ENCODE peak calls at places on chromosomes 3 and 15, in ten cellular contexts. F, W, E, L, C, S, Q, V, A and T are unnamed samples. For H3K4me1, the result is how much of the 10 kb centered on the place peaks cover.

GRCh38 chr3:160003520-160004128 is 15.0 kb downstream of the IL12A start:
- DNase-seq in C (peak), V (peak), Q (peak), L (peak), S (no peak), A (no peak), E (peak), W (peak), F (peak), T (no peak)

GRCh38 chr15:80550219-80550909 is 144.7 kb upstream of the ABHD17C start:
- DNase-seq in A (no peak), V (peak), Q (no peak), E (no peak), S (no peak), L (no peak), C (peak), W (no peak), F (no peak), T (no peak)

GRCh38 chr3:175898194-175898593 is 1039.1 kb downstream of the NAALADL2 start:
- DNase-seq in Q (no peak), W (no peak), V (no peak), S (no peak), A (no peak), L (no peak), E (no peak), F (no peak), C (no peak), T (no peak)

GRCh38 chr3:172040976-172041963 is 1.9 kb downstream of the FNDC3B start:
- DNase-seq in C (peak), L (peak), W (no peak), E (peak), S (no peak), V (peak), Q (peak), A (peak), F (no peak), T (no peak)

GRCh38 chr3:52685285-52685704 is 418 bp downstream of the PBRM1 start:
- DNase-seq in W (peak), A (no peak), S (peak), C (no peak), F (peak), L (peak), Q (peak), E (peak), V (no peak), T (peak)

GRCh38 chr3:29128004-29128403 is 152.9 kb upstream of the RBMS3 start:
- DNase-seq in C (no peak), S (no peak), F (no peak), A (no peak), W (no peak), Q (no peak), V (peak), L (no peak), E (no peak), T (no peak)

GRCh38 chr3:128971421-128971820 is 22.5 kb downstream of the CFAP92 start:
- DNase-seq in L (no peak), W (peak), A (no peak), C (peak), V (peak), S (no peak), F (no peak), E (no peak), Q (peak), T (no peak)

GRCh38 chr3:42097166-42097946 is 6.2 kb downstream of the TRAK1 start:
- DNase-seq in Q (no peak), V (peak), A (no peak), C (peak), W (no peak), E (no peak), F (no peak), S (no peak), L (no peak), T (no peak)

GRCh38 chr3:73365756-73366397 is 258.9 kb downstream of the PDZRN3 start:
- DNase-seq in F (no peak), C (peak), L (no peak), E (peak), V (peak), A (peak), S (no peak), Q (peak), W (peak), T (no peak)

GRCh38 chr3:52939600-52939999 is 42.3 kb upstream of the STIMATE start:
- DNase-seq in F (no peak), Q (no peak), A (no peak), V (no peak), S (no peak), L (no peak), W (no peak), C (no peak), E (no peak), T (no peak)

GRCh38 chr15:48937886-48938285 is 25.8 kb downstream of the SHC4 start:
- DNase-seq in C (no peak), V (no peak), F (no peak), Q (no peak), L (no peak), A (no peak), W (no peak), E (no peak), S (no peak), T (no peak)

GRCh38 chr3:35448681-35449080 is 190.6 kb upstream of the ARPP21 start:
- DNase-seq in L (no peak), A (no peak), E (no peak), V (no peak), Q (no peak), C (no peak), W (no peak), S (no peak), F (no peak), T (no peak)

GRCh38 chr3:127706785-127707351 is 34.1 kb downstream of the ABTB1 start:
- DNase-seq in W (no peak), F (no peak), C (no peak), Q (no peak), E (no peak), L (no peak), V (no peak), A (no peak), S (no peak), T (no peak)

GRCh38 chr3:127134466-127134865 is 58.5 kb upstream of the PRR23E start:
- DNase-seq in A (no peak), C (no peak), V (no peak), W (no peak), L (no peak), E (no peak), F (no peak), S (no peak), Q (no peak), T (no peak)

GRCh38 chr3:29922990-29923746 is 642.3 kb downstream of the RBMS3 start:
- DNase-seq in E (peak), C (peak), W (peak), A (no peak), F (peak), Q (peak), S (no peak), V (peak), L (no peak), T (no peak)

GRCh38 chr3:126663750-126664149 is 8.8 kb upstream of the TXNRD3 start:
- DNase-seq in A (no peak), L (no peak), F (no peak), W (no peak), V (no peak), C (no peak), Q (no peak), E (no peak), S (no peak), T (no peak)

GRCh38 chr15:70344666-70345065 is 246.9 kb upstream of the TLE3 start:
- DNase-seq in E (no peak), W (no peak), F (no peak), S (no peak), C (no peak), L (peak), Q (no peak), V (no peak), A (no peak), T (no peak)

GRCh38 chr3:142768338-142768737 is 44.5 kb downstream of the TRPC1 start:
- DNase-seq in F (no peak), V (no peak), S (no peak), A (no peak), C (no peak), W (no peak), L (no peak), E (no peak), Q (no peak), T (no peak)

GRCh38 chr3:112333386-112334334 is 704 bp downstream of the CD200 start:
- DNase-seq in L (no peak), C (peak), F (no peak), V (peak), S (no peak), Q (peak), A (peak), W (peak), E (no peak), T (no peak)

GRCh38 chr3:167913218-167913902 is 177.8 kb downstream of the SERPINI1 start:
- DNase-seq in W (no peak), C (peak), S (no peak), E (peak), F (peak), V (peak), Q (no peak), L (no peak), A (no peak), T (no peak)

GRCh38 chr15:70558406-70559222 is 204.7 kb downstream of the UACA start:
- DNase-seq in V (no peak), E (no peak), F (no peak), Q (no peak), L (no peak), A (no peak), C (no peak), W (no peak), S (no peak), T (no peak)

GRCh38 chr3:130849111-130849552 is 44.8 kb upstream of the ATP2C1 start:
- DNase-seq in W (peak), V (no peak), L (peak), C (no peak), S (no peak), A (no peak), E (no peak), F (no peak), Q (peak), T (no peak)

GRCh38 chr3:177478170-177478859 is 281.0 kb upstream of the TBL1XR1 start:
- DNase-seq in L (peak), W (no peak), Q (no peak), A (no peak), F (peak), V (peak), C (peak), S (no peak), E (peak), T (no peak)

GRCh38 chr3:108042300-108042699 is 48.5 kb downstream of the CD47 start:
- DNase-seq in Q (no peak), E (no peak), W (no peak), V (no peak), F (no peak), A (no peak), S (no peak), C (no peak), L (no peak), T (no peak)

GRCh38 chr15:59622289-59622688 is 10.7 kb downstream of the GCNT3 start:
- DNase-seq in A (peak), S (no peak), Q (peak), C (peak), W (no peak), L (peak), V (peak), E (no peak), F (peak), T (no peak)

GRCh38 chr15:34853001-34853758 is 57.8 kb upstream of the ACTC1 start:
- DNase-seq in S (no peak), A (no peak), W (no peak), V (peak), C (peak), Q (no peak), E (no peak), F (no peak), L (no peak), T (no peak)

GRCh38 chr3:159917141-159917540 is 71.5 kb upstream of the IL12A start:
- DNase-seq in A (no peak), C (no peak), W (no peak), F (no peak), E (no peak), L (no peak), Q (no peak), V (no peak), S (no peak), T (no peak)

GRCh38 chr3:136279092-136279491 is 29.0 kb downstream of the PCCB start:
- DNase-seq in Q (no peak), F (no peak), L (no peak), A (no peak), V (no peak), S (no peak), W (no peak), C (no peak), E (no peak), T (no peak)

GRCh38 chr3:4719011-4719649 is 226.0 kb downstream of the ITPR1 start:
- DNase-seq in L (no peak), Q (no peak), A (peak), W (no peak), C (no peak), S (no peak), F (no peak), V (no peak), E (no peak), T (no peak)

GRCh38 chr3:140753865-140754754 is 76.2 kb downstream of the TRIM42 start:
- DNase-seq in Q (no peak), E (no peak), L (no peak), V (no peak), A (no peak), F (no peak), W (no peak), C (no peak), S (no peak), T (no peak)

GRCh38 chr3:126925411-126926171 is 57.3 kb upstream of the PLXNA1 start:
- DNase-seq in S (no peak), V (peak), A (no peak), W (no peak), Q (no peak), E (no peak), F (no peak), C (no peak), L (no peak), T (no peak)

GRCh38 chr15:38202356-38202755 is 50.3 kb upstream of the SPRED1 start:
- DNase-seq in E (no peak), F (no peak), Q (no peak), C (peak), L (no peak), W (no peak), S (no peak), V (no peak), A (no peak), T (no peak)

GRCh38 chr3:31442755-31443154 is 90.0 kb upstream of the STT3B start:
- DNase-seq in E (no peak), L (no peak), C (no peak), F (no peak), V (no peak), S (no peak), Q (no peak), A (no peak), W (no peak), T (no peak)

GRCh38 chr15:29401644-29402043 is 132.0 kb upstream of the NSMCE3 start:
- DNase-seq in L (no peak), E (no peak), S (no peak), F (no peak), V (no peak), W (no peak), C (no peak), A (no peak), Q (peak), T (no peak)

GRCh38 chr3:23940775-23941174 is 4.3 kb upstream of the NR1D2 start:
- DNase-seq in A (no peak), S (no peak), C (no peak), W (no peak), L (no peak), V (no peak), F (no peak), E (no peak), Q (no peak), T (no peak)

GRCh38 chr3:119870512-119870911 is 88.6 kb downstream of the NR1I2 start:
- DNase-seq in E (no peak), W (no peak), V (no peak), F (no peak), Q (no peak), L (no peak), A (no peak), C (no peak), S (no peak), T (no peak)

GRCh38 chr3:70273492-70273891 is 38.9 kb downstream of the MDFIC2 start:
- DNase-seq in C (peak), W (no peak), S (no peak), F (no peak), V (no peak), Q (peak), L (no peak), E (no peak), A (no peak), T (no peak)

GRCh38 chr3:88031543-88032148 is 27.2 kb downstream of the CGGBP1 start:
- DNase-seq in Q (peak), L (no peak), F (no peak), W (no peak), A (no peak), S (peak), V (peak), C (peak), E (no peak), T (no peak)

GRCh38 chr3:39478226-39478625 is 10.7 kb downstream of the MOBP start:
- DNase-seq in Q (no peak), F (no peak), E (no peak), A (no peak), C (no peak), L (no peak), W (no peak), S (no peak), V (no peak), T (no peak)
- H3K4me1 ChIP-seq in Q (under half), F (under half), E (under half), A (under half), C (under half), L (under half), W (under half), S (under half), V (under half), T (under half)

GRCh38 chr3:183262979-183263378 is 9.9 kb downstream of the B3GNT5 start:
- DNase-seq in E (no peak), C (no peak), Q (no peak), W (no peak), F (no peak), L (no peak), V (no peak), A (no peak), S (no peak), T (no peak)

GRCh38 chr3:183265713-183266417 is 12.8 kb downstream of the B3GNT5 start:
- DNase-seq in C (peak), A (no peak), Q (peak), S (no peak), L (peak), E (no peak), F (peak), W (no peak), V (peak), T (no peak)

GRCh38 chr3:183265157-183265642 is 12.1 kb downstream of the B3GNT5 start:
- DNase-seq in V (peak), S (no peak), Q (peak), L (no peak), C (peak), A (peak), E (no peak), W (peak), F (no peak), T (no peak)

GRCh38 chr3:183266454-183266853 is 13.4 kb downstream of the B3GNT5 start:
- DNase-seq in F (no peak), A (no peak), V (no peak), Q (no peak), W (no peak), E (no peak), C (no peak), S (no peak), L (no peak), T (no peak)

DNA sequence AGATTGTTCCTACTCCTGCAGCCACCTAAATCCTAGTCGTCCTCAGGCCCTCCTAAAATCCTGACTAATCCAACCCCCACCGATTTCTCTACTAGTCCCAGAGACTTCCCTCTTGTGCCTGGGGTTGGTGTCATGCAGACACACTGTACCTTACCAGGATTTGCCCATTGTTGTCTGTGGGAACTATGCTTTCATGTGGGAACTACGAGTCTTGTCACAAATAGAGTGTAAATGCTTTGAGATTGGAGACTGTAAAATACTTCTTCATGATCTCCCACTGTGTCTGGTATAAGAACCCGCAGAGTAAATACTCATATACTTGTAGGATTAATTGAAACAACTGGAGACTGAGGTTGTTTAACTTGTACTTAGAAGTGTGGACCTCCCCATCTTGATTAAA is 11.2 kb downstream of the B3GNT5 start:
- DNase-seq in C (no peak), E (no peak), S (no peak), Q (no peak), V (no peak), A (no peak), F (no peak), L (no peak), W (no peak), T (no peak)
- H3K4me1 ChIP-seq in C (under half), E (under half), S (under half), Q (half or more), V (under half), A (under half), F (half or more), L (under half), W (under half), T (under half)

DNA sequence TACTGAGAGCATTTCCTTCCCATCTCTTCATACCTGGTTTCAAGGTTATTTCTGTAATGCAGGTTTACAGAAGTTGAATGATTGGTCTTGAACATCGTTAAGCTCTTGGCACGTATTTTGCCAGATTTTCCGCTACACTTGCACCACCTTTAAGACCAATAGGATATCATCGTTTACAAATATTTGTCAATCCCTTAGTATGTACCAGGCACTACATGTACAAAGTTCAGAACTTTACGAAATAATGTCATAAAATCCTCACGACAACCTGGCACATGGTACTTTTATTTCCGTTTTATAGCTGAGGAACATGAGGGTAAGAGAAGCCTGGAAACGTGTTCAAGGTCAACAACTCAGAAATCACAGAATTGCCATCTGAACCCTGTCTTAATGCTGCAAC is 6.3 kb downstream of the LRRK1 start:
- DNase-seq in F (no peak), L (no peak), E (no peak), S (no peak), W (no peak), A (no peak), V (no peak), Q (no peak), C (no peak), T (no peak)
- H3K4me1 ChIP-seq in F (under half), L (under half), E (under half), S (under half), W (under half), A (under half), V (under half), Q (under half), C (under half), T (under half)

GRCh38 chr15:99404454-99404853 is 153.2 kb downstream of the LRRC28 start:
- DNase-seq in C (no peak), Q (no peak), S (no peak), F (no peak), L (no peak), A (no peak), E (no peak), V (no peak), W (no peak), T (no peak)
- H3K4me1 ChIP-seq in C (under half), Q (under half), S (under half), F (under half), L (under half), A (under half), E (under half), V (under half), W (under half), T (under half)

GRCh38 chr3:46383946-46384330 is 13.2 kb downstream of the CCR5 start:
- DNase-seq in F (no peak), L (no peak), C (no peak), Q (no peak), W (no peak), S (no peak), A (no peak), V (no peak), E (no peak), T (no peak)
- H3K4me1 ChIP-seq in F (under half), L (under half), C (under half), Q (under half), W (under half), S (under half), A (under half), V (under half), E (under half), T (under half)

DNA sequence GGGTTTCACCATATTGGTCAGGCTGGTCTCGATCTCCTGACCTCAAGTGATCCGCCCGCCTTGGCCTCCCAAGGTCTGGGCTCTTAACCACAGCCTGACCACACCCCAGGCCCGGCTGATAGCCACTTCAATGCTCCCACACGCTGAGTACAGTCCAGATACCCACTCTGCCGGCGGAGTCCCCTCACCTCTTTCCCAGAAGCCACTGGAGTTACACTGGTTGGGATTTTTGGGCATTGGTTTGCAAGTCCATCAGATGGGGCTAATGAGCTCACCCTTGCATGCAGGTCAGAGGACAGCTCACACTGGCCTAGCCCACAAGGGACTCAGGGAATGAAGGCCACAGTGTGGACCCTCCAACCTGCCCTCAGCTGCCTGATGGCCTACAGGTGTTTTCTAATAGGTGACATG is 60.1 kb downstream of the IQSEC1 start:
- DNase-seq in E (no peak), S (no peak), F (no peak), V (no peak), W (no peak), Q (no peak), C (no peak), A (no peak), L (no peak), T (no peak)
- H3K4me1 ChIP-seq in E (under half), S (half or more), F (under half), V (under half), W (under half), Q (under half), C (under half), A (under half), L (under half), T (half or more)